ENCODE peak calls at places on chromosomes 2 and 18, in four cellular contexts. One of them, this sample, is unnamed.

GRCh38 chr2:120590841-120591240 is 144.8 kb upstream of the GLI2 start:
- DNase-seq in spleen: no peak
- DNase-seq in tibial artery: no peak
- DNase-seq in AG09309: no peak
- DNase-seq in this sample: no peak

GRCh38 chr18:27797484-27797883 is 379.4 kb downstream of the CDH2 start:
- DNase-seq in spleen: no peak
- DNase-seq in tibial artery: no peak
- DNase-seq in AG09309: no peak
- DNase-seq in this sample: no peak

GRCh38 chr2:209495855-209496585 is 72.2 kb downstream of the MAP2 start:
- DNase-seq in spleen: no peak
- DNase-seq in tibial artery: no peak
- DNase-seq in AG09309: peak; percentile 91
- DNase-seq in this sample: no peak

GRCh38 chr2:17911491-17912260 is 33.2 kb downstream of the KCNS3 start:
- DNase-seq in spleen: no peak
- DNase-seq in tibial artery: no peak
- DNase-seq in AG09309: no peak
- DNase-seq in this sample: no peak

GRCh38 chr2:17672583-17673317 is 80.9 kb downstream of the SMC6 start:
- DNase-seq in spleen: no peak
- DNase-seq in tibial artery: no peak
- DNase-seq in AG09309: peak; percentile 59
- DNase-seq in this sample: no peak

GRCh38 chr2:30475542-30475941 is 28.5 kb downstream of the LCLAT1 start:
- DNase-seq in spleen: no peak
- DNase-seq in tibial artery: no peak
- DNase-seq in AG09309: no peak
- DNase-seq in this sample: no peak

GRCh38 chr2:60531638-60532216 is 21.7 kb downstream of the BCL11A start:
- DNase-seq in spleen: no peak
- DNase-seq in tibial artery: no peak
- DNase-seq in AG09309: no peak
- DNase-seq in this sample: no peak

GRCh38 chr2:135985826-135986393 is 484 bp upstream of the DARS1 start:
- DNase-seq in spleen: no peak
- DNase-seq in tibial artery: no peak
- DNase-seq in AG09309: no peak
- DNase-seq in this sample: peak; percentile 83

GRCh38 chr2:48601349-48601748 is 16.3 kb upstream of the GTF2A1L start:
- DNase-seq in spleen: no peak
- DNase-seq in tibial artery: no peak
- DNase-seq in AG09309: no peak
- DNase-seq in this sample: peak; percentile 8

GRCh38 chr18:62763101-62763521 is 47.8 kb downstream of the PHLPP1 start:
- DNase-seq in spleen: no peak
- DNase-seq in tibial artery: no peak
- DNase-seq in AG09309: no peak
- DNase-seq in this sample: no peak

GRCh38 chr2:199459286-199460100 is 1.8 kb upstream of the SATB2 start:
- DNase-seq in spleen: peak; percentile 93
- DNase-seq in tibial artery: peak; percentile 95
- DNase-seq in AG09309: peak; percentile 79
- DNase-seq in this sample: peak; percentile 81
- TF ChIP-seq CTCF in spleen: peak; percentile 10
- TF ChIP-seq CTCF in tibial artery: peak; percentile 24
- TF ChIP-seq CTCF in AG09309: no peak
- TF ChIP-seq CTCF in this sample: peak; percentile 42

GRCh38 chr18:26768388-26768787 is 97.1 kb downstream of the AQP4 start:
- DNase-seq in spleen: no peak
- DNase-seq in tibial artery: no peak
- DNase-seq in AG09309: no peak
- DNase-seq in this sample: no peak

GRCh38 chr18:26777316-26778053 is 88.0 kb downstream of the AQP4 start:
- DNase-seq in spleen: no peak
- DNase-seq in tibial artery: no peak
- DNase-seq in AG09309: no peak
- DNase-seq in this sample: no peak

GRCh38 chr18:26772691-26773090 is 92.8 kb downstream of the AQP4 start:
- DNase-seq in spleen: no peak
- DNase-seq in tibial artery: no peak
- DNase-seq in AG09309: no peak
- DNase-seq in this sample: no peak

DNA sequence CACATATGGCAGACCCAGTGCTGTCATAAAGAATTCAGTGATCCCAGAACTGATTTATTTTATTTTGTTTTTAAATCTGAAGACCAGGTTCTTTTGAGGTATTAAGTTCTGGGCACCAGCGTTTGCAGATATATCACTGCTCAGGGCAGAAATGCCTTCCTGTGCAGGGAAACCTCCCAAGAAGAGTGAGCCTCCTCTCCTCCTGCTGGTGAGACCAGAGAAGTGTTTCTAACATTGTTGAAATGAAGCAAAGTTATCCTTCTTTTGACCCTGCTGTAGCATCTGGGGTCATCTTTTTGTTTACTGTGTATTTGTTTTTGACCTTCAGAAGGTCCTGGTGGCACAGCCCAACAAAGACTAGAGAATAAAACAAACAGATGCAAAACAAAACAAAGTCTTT is 94.0 kb downstream of the AQP4 start:
- DNase-seq in spleen: no peak
- DNase-seq in tibial artery: no peak
- DNase-seq in AG09309: no peak
- DNase-seq in this sample: no peak
- TF ChIP-seq CTCF in spleen: peak; percentile 25
- TF ChIP-seq CTCF in tibial artery: no peak
- TF ChIP-seq CTCF in AG09309: peak; percentile 13
- TF ChIP-seq CTCF in this sample: peak; percentile 24

GRCh38 chr2:206255003-206255402 is 19.5 kb upstream of the ZDBF2 start:
- DNase-seq in spleen: no peak
- DNase-seq in tibial artery: no peak
- DNase-seq in AG09309: no peak
- DNase-seq in this sample: no peak

GRCh38 chr2:206253125-206253787 is 21.2 kb upstream of the ZDBF2 start:
- DNase-seq in spleen: peak; percentile 44
- DNase-seq in tibial artery: no peak
- DNase-seq in AG09309: no peak
- DNase-seq in this sample: no peak

GRCh38 chr2:206245178-206245778 is 29.2 kb upstream of the ZDBF2 start:
- DNase-seq in spleen: no peak
- DNase-seq in tibial artery: no peak
- DNase-seq in AG09309: no peak
- DNase-seq in this sample: peak; percentile 53

DNA sequence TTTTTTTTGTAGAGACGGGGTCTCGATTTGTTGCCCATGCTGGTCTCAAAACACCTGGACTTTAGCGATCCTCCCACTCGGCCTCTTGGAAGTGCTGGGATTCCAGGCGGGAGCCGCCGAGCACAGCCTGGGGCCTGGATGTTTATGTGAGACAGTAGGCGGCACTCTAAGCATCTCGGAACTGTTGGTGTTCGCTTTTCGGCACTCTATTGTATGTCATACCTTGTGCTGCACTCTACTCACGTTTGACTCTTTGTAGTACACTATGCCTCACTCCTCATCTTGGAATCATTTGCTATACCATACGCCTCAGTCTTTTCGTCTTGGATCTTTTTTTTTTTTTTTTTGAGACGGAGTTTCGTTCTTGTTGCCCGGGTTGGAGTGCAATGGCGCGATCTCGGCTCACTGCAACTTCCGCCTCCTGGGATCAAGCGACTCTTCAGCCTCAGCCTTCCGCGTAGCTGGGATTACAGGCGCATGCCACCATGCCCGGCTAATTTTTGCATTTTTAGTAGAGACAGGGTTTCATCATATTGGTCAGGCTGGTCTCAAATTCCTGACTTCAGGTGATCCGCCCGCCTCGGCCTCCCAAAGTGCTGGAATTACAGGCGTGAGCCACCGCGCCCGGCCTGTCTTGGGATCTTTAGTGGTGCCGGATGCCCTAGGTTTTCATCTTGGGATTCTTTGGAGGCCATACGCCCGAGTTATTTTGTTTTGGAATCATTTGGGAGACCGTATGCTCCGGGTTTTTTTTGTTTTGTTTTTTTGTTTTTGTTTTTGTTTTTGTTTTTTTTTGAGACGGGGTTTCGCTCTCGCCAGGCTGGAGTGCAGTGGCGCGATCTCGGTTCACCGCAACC is 24.2 kb upstream of the ZDBF2 start:
- DNase-seq in spleen: peak; percentile 45
- DNase-seq in tibial artery: no peak
- DNase-seq in AG09309: no peak
- DNase-seq in this sample: peak; percentile 13
- TF ChIP-seq CTCF in spleen: no peak
- TF ChIP-seq CTCF in tibial artery: no peak
- TF ChIP-seq CTCF in AG09309: no peak
- TF ChIP-seq CTCF in this sample: peak; percentile 27

GRCh38 chr2:217905906-217906305 is 96.9 kb downstream of the TNS1 start:
- DNase-seq in spleen: no peak
- DNase-seq in tibial artery: peak; percentile 75
- DNase-seq in AG09309: no peak
- DNase-seq in this sample: no peak

GRCh38 chr2:217905395-217905794 is 97.4 kb downstream of the TNS1 start:
- DNase-seq in spleen: no peak
- DNase-seq in tibial artery: peak; percentile 93
- DNase-seq in AG09309: no peak
- DNase-seq in this sample: no peak

GRCh38 chr2:217907266-217907665 is 95.5 kb downstream of the TNS1 start:
- DNase-seq in spleen: no peak
- DNase-seq in tibial artery: no peak
- DNase-seq in AG09309: no peak
- DNase-seq in this sample: no peak

GRCh38 chr2:217908544-217908943 is 94.3 kb downstream of the TNS1 start:
- DNase-seq in spleen: no peak
- DNase-seq in tibial artery: peak; percentile 63
- DNase-seq in AG09309: no peak
- DNase-seq in this sample: no peak

DNA sequence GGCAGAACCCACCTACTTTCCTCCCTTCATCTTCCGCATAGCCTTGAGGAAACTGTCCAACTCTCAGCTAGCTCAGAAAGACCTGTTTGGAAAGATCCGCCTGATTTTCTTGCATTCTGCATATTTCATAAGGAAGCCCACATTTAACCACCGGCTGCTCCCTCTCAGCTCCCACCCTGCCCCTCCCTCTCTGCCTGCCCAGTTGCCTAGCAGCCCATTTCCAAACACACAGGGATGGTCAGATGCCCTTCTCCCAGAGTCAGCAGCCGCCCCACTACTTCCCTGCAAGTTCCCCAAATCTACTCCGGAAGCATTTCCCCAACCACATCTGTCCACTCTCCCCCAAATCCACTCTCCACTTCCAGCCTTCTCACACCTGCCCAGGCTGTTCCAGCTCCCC is 96.0 kb downstream of the TNS1 start:
- DNase-seq in spleen: no peak
- DNase-seq in tibial artery: peak; percentile 87
- DNase-seq in AG09309: no peak
- DNase-seq in this sample: no peak
- TF ChIP-seq CTCF in spleen: no peak
- TF ChIP-seq CTCF in tibial artery: no peak
- TF ChIP-seq CTCF in AG09309: no peak
- TF ChIP-seq CTCF in this sample: no peak

DNA sequence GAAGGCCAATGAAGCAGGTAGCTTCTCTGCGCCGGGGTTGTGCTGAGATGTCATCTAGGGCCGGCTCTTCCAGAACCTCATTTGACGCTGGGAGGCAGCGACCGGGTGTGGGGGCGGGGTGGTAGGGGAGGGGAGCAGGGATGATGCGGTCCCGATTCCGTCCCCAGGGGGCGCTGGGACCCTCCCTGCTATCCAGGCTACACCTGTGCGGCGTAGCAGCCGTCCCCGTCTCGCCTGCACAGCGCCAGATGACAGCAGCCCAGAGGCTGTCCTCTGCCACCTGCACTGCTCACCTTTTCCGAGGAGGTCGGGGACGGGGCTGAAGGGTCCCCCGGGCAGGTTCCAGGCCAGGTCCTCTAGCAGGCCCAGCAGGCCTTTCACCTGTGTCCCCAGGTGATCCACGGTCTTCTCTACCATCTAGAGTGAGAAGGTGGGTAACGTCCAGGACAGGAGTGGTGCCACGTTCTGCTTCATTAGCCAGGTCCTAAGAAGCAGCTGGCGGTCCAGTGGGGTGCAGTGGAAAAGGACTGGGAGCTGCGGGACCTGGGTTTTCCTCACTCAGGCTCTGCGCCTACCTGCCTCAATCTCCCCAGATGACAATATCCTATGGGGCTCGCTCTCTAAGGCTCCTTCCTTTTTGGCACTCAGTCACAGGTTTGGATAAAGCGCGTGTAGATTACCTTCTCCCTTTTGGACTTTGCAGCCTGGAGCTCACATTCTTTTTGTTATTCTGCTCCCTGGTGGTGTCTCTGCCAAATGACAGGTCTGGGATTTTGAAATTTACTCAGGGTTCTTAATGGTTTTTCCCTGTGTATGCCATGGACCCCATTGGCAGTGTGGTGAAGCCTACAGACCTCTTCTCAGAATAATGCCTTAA is 56.0 kb upstream of the RAB6C start:
- DNase-seq in spleen: no peak
- DNase-seq in tibial artery: no peak
- DNase-seq in AG09309: no peak
- DNase-seq in this sample: peak; percentile 20
- TF ChIP-seq CTCF in spleen: peak; percentile 45
- TF ChIP-seq CTCF in tibial artery: peak; percentile 32
- TF ChIP-seq CTCF in AG09309: peak; percentile 54
- TF ChIP-seq CTCF in this sample: peak; percentile 62

GRCh38 chr18:72673242-72673641 is 129.1 kb upstream of the CBLN2 start:
- DNase-seq in spleen: no peak
- DNase-seq in tibial artery: no peak
- DNase-seq in AG09309: no peak
- DNase-seq in this sample: no peak

GRCh38 chr18:72667932-72668331 is 123.8 kb upstream of the CBLN2 start:
- DNase-seq in spleen: no peak
- DNase-seq in tibial artery: no peak
- DNase-seq in AG09309: no peak
- DNase-seq in this sample: no peak

GRCh38 chr18:72675394-72675793 is 131.3 kb upstream of the CBLN2 start:
- DNase-seq in spleen: no peak
- DNase-seq in tibial artery: no peak
- DNase-seq in AG09309: no peak
- DNase-seq in this sample: no peak

GRCh38 chr18:72674710-72675109 is 130.6 kb upstream of the CBLN2 start:
- DNase-seq in spleen: no peak
- DNase-seq in tibial artery: no peak
- DNase-seq in AG09309: no peak
- DNase-seq in this sample: no peak

GRCh38 chr18:72672364-72673151 is 128.4 kb upstream of the CBLN2 start:
- DNase-seq in spleen: no peak
- DNase-seq in tibial artery: no peak
- DNase-seq in AG09309: peak; percentile 8
- DNase-seq in this sample: peak; percentile 14
- TF ChIP-seq CTCF in spleen: peak; percentile 61
- TF ChIP-seq CTCF in tibial artery: peak; percentile 30
- TF ChIP-seq CTCF in AG09309: peak; percentile 72
- TF ChIP-seq CTCF in this sample: peak; percentile 74

GRCh38 chr2:22843919-22844537 is 541.0 kb upstream of the KLHL29 start:
- DNase-seq in spleen: no peak
- DNase-seq in tibial artery: no peak
- DNase-seq in AG09309: no peak
- DNase-seq in this sample: no peak
- TF ChIP-seq CTCF in spleen: no peak
- TF ChIP-seq CTCF in tibial artery: no peak
- TF ChIP-seq CTCF in AG09309: no peak
- TF ChIP-seq CTCF in this sample: no peak